ENCODE peak calls at places on chromosomes 12 and 14, in seven cellular contexts. L, O, A, X, G, Z and U are unnamed samples.

GRCh38 chr12:30806989-30807694 is 52.4 kb upstream of the CAPRIN2 start:
- DNase-seq in L (peak), O (peak), G (peak), X (no peak), Z (no peak), A (no peak), U (peak)

GRCh38 chr12:94426049-94426448 is 33.6 kb downstream of the CEP83 start:
- DNase-seq in L (no peak), G (no peak), A (no peak), X (no peak), Z (no peak), O (no peak), U (no peak)

GRCh38 chr14:21309238-21309636 is 29.4 kb downstream of the RPGRIP1 start:
- DNase-seq in G (no peak), Z (no peak), A (no peak), O (no peak), L (no peak), X (no peak), U (no peak)

GRCh38 chr14:103684871-103685270 is 30.4 kb downstream of the XRCC3 start:
- DNase-seq in A (no peak), O (no peak), X (no peak), Z (no peak), L (no peak), G (no peak), U (no peak)

GRCh38 chr14:33781267-33781666 is 169.6 kb downstream of the EGLN3 start:
- DNase-seq in A (no peak), L (no peak), G (no peak), Z (no peak), O (no peak), X (no peak), U (no peak)

GRCh38 chr12:49892084-49892731 is 11.5 kb downstream of the FAIM2 start:
- DNase-seq in O (no peak), Z (no peak), G (no peak), A (no peak), X (no peak), L (no peak), U (no peak)

GRCh38 chr14:96090441-96091148 is 51.4 kb downstream of the C14orf132 start:
- DNase-seq in Z (no peak), G (peak), L (no peak), X (peak), A (no peak), O (no peak), U (no peak)

GRCh38 chr12:129610601-129611120 is 293.2 kb downstream of the TMEM132D start:
- DNase-seq in O (no peak), L (no peak), Z (no peak), X (no peak), A (no peak), G (no peak), U (no peak)

GRCh38 chr12:39920647-39921046 is 185.2 kb downstream of the SLC2A13 start:
- DNase-seq in G (no peak), A (no peak), L (no peak), O (no peak), Z (no peak), X (no peak), U (no peak)

GRCh38 chr12:89349814-89350213 is 2.5 kb downstream of the DUSP6 start:
- DNase-seq in X (no peak), L (peak), O (no peak), Z (no peak), G (no peak), A (no peak), U (no peak)

GRCh38 chr14:21874167-21874566 is 200.5 kb upstream of the OR4E1 start:
- DNase-seq in A (no peak), O (no peak), L (no peak), G (no peak), Z (no peak), X (no peak), U (peak)

GRCh38 chr14:93959239-93960107 is 16.9 kb downstream of the ASB2 start:
- DNase-seq in Z (peak), G (no peak), L (peak), X (no peak), A (peak), O (peak), U (no peak)

GRCh38 chr14:100536141-100536540 is 51.1 kb downstream of the BEGAIN start:
- DNase-seq in X (peak), O (no peak), L (no peak), Z (peak), G (no peak), A (no peak), U (no peak)

GRCh38 chr14:86038401-86038985 is 508.5 kb downstream of the FLRT2 start:
- DNase-seq in A (peak), X (no peak), O (peak), G (no peak), L (peak), Z (peak), U (peak)

GRCh38 chr14:99333214-99333613 is 61.2 kb upstream of the BCL11B start:
- DNase-seq in X (no peak), Z (no peak), L (no peak), G (no peak), O (no peak), A (no peak), U (no peak)

GRCh38 chr14:32524609-32525391 is 195.7 kb downstream of the AKAP6 start:
- DNase-seq in X (no peak), Z (no peak), A (no peak), G (no peak), O (no peak), L (no peak), U (no peak)

GRCh38 chr12:41142376-41142775 is 45.7 kb upstream of the PDZRN4 start:
- DNase-seq in L (no peak), X (no peak), Z (no peak), G (no peak), A (no peak), O (no peak), U (no peak)

GRCh38 chr12:95412826-95413311 is 61.1 kb upstream of the METAP2 start:
- DNase-seq in O (no peak), Z (no peak), G (peak), L (peak), X (no peak), A (no peak), U (no peak)

GRCh38 chr12:115964214-115964613 is 313.3 kb downstream of the MED13L start:
- DNase-seq in Z (no peak), G (no peak), L (no peak), X (no peak), A (no peak), O (no peak), U (no peak)

GRCh38 chr14:23638414-23639047 is 2.4 kb downstream of the DHRS2 start:
- DNase-seq in G (no peak), Z (no peak), X (no peak), A (no peak), L (peak), O (no peak), U (no peak)

GRCh38 chr14:90419200-90419599 is 22.4 kb downstream of the CALM1 start:
- DNase-seq in L (peak), O (no peak), G (peak), X (peak), Z (no peak), A (peak), U (no peak)

GRCh38 chr12:59678759-59679411 is 83.1 kb downstream of the SLC16A7 start:
- DNase-seq in G (no peak), L (no peak), X (peak), O (no peak), Z (no peak), A (no peak), U (no peak)

GRCh38 chr14:103729496-103730448 is 14.2 kb downstream of the ZFYVE21 start:
- DNase-seq in O (no peak), L (no peak), Z (peak), G (no peak), A (no peak), X (no peak), U (peak)

GRCh38 chr14:87014854-87015253 is 978.1 kb downstream of the GALC start:
- DNase-seq in Z (no peak), O (no peak), X (no peak), A (no peak), L (no peak), G (no peak), U (no peak)

GRCh38 chr12:120687570-120688289 is 781 bp downstream of the MLEC start:
- DNase-seq in L (no peak), A (no peak), G (no peak), O (peak), X (no peak), Z (peak), U (no peak)

GRCh38 chr12:90978117-90978770 is 23.3 kb upstream of the CCER1 start:
- DNase-seq in Z (no peak), L (peak), X (no peak), A (peak), G (peak), O (peak), U (no peak)

GRCh38 chr12:114229150-114229549 is 176.8 kb downstream of the TBX5 start:
- DNase-seq in L (no peak), Z (no peak), A (no peak), O (no peak), G (no peak), X (no peak), U (no peak)

GRCh38 chr12:53225635-53226424 is 6.2 kb downstream of the RARG start:
- DNase-seq in G (no peak), L (peak), O (no peak), X (no peak), A (no peak), Z (peak), U (no peak)

GRCh38 chr14:94598816-94599655 is 13.2 kb upstream of the SERPINA3 start:
- DNase-seq in A (peak), G (peak), O (no peak), X (peak), L (peak), Z (no peak), U (no peak)

GRCh38 chr12:109545826-109546225 is 27.5 kb downstream of the MMAB start:
- DNase-seq in O (no peak), L (peak), G (no peak), A (no peak), Z (no peak), X (no peak), U (no peak)

GRCh38 chr12:40104461-40105264 is 1.2 kb downstream of the SLC2A13 start:
- DNase-seq in Z (no peak), O (peak), A (peak), L (peak), X (peak), G (no peak), U (no peak)

GRCh38 chr12:82359115-82359478 is 768 bp downstream of the METTL25 start:
- DNase-seq in G (no peak), L (no peak), O (peak), X (no peak), Z (no peak), A (no peak), U (no peak)

GRCh38 chr12:101962486-101962885 is 85.1 kb downstream of the DRAM1 start:
- DNase-seq in Z (no peak), X (no peak), A (no peak), L (peak), G (no peak), O (no peak), U (no peak)

GRCh38 chr14:56490379-56490778 is 89.2 kb upstream of the TMEM260 start:
- DNase-seq in L (peak), X (no peak), G (no peak), A (no peak), Z (no peak), O (peak), U (peak)

GRCh38 chr12:52359511-52360103 is 7.7 kb downstream of the KRT85 start:
- DNase-seq in Z (no peak), O (no peak), L (no peak), X (no peak), G (no peak), A (no peak), U (no peak)

GRCh38 chr14:54727929-54728328 is 161.0 kb downstream of the SAMD4A start:
- DNase-seq in G (no peak), O (no peak), X (no peak), Z (no peak), L (no peak), A (no peak), U (no peak)

GRCh38 chr14:54725998-54726397 is 159.1 kb downstream of the SAMD4A start:
- DNase-seq in O (no peak), Z (no peak), G (no peak), A (no peak), L (no peak), X (no peak), U (no peak)

GRCh38 chr14:54735424-54735823 is 167.2 kb downstream of the GCH1 start:
- DNase-seq in Z (no peak), X (no peak), L (no peak), G (no peak), O (no peak), A (no peak), U (no peak)

GRCh38 chr14:54728700-54729527 is 162.0 kb downstream of the SAMD4A start:
- DNase-seq in A (no peak), L (no peak), X (no peak), O (no peak), Z (no peak), G (peak), U (no peak)

GRCh38 chr14:54730156-54730961 is 163.4 kb downstream of the SAMD4A start:
- DNase-seq in X (no peak), A (no peak), G (peak), L (no peak), O (peak), Z (no peak), U (no peak)
- H3K4me3 ChIP-seq in X (peak), A (no peak), G (peak), L (no peak), O (no peak), Z (no peak), U (no peak)

DNA sequence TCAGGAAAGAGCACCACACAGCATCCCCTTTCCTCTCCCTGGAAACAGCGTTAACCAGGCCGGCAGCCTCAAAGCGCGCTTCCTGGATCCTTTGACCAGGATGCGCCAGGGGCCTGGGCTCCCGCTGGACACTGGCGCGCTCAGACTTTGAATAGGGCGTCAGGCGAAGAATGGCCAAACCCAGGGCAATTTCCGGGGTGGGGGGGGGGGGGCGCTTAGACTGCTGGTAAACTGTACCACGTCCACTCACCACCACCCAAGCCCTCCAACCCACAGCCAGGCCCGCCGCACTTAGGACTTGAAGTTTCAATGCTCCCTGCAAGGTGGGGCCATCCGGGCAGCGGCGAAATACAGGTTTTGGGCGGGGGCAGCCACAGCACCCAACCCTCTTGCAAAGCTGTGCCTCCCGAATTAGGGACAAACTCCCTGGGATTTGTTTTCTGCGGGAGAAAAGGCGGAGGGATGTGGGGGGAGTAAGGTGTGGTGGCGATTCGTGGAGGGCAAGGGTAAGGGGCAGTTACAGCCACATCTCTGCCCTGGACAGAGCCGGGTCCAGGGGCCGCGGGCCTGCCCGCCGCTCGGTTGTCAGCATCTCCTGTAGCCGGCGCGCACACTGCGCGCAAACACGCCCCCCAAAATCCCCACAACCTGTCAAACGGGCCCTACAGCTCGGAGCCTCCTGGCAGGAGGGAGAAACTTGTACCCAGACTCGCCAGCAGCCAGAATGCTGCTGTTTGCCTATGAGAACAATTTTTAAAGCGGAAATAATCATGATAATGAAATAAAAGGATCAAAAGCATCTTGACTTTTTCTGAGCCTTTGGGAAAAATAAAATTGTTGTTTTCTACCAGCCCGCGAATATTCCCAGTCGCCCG is 958 bp downstream of the RTN1 start:
- DNase-seq in G (no peak), L (no peak), O (no peak), A (no peak), X (no peak), Z (peak), U (no peak)
- H3K4me3 ChIP-seq in G (peak), L (no peak), O (no peak), A (peak), X (peak), Z (peak), U (no peak)

GRCh38 chr12:130716918-130717306 is 813 bp upstream of the RIMBP2 start:
- DNase-seq in O (peak), A (no peak), G (no peak), Z (no peak), X (no peak), L (no peak), U (no peak)
- H3K4me3 ChIP-seq in O (no peak), A (no peak), G (peak), Z (no peak), X (no peak), L (no peak), U (peak)

GRCh38 chr14:102293784-102294183 is 11.2 kb downstream of the MOK start:
- DNase-seq in L (peak), G (no peak), Z (no peak), A (no peak), O (no peak), X (no peak), U (no peak)

GRCh38 chr14:102297436-102298170 is 7.4 kb downstream of the MOK start:
- DNase-seq in A (no peak), L (no peak), O (no peak), Z (no peak), X (no peak), G (no peak), U (no peak)

GRCh38 chr14:102292446-102292845 is 12.5 kb downstream of the MOK start:
- DNase-seq in O (no peak), X (no peak), G (no peak), Z (no peak), L (no peak), A (no peak), U (no peak)

GRCh38 chr14:102295301-102295700 is 9.7 kb downstream of the MOK start:
- DNase-seq in L (no peak), A (peak), X (no peak), G (no peak), O (no peak), Z (no peak), U (no peak)
- H3K4me3 ChIP-seq in L (no peak), A (no peak), X (no peak), G (no peak), O (no peak), Z (no peak), U (no peak)

GRCh38 chr12:124465473-124465872 is 101.9 kb downstream of the NCOR2 start:
- DNase-seq in G (no peak), A (no peak), L (no peak), Z (no peak), X (no peak), O (no peak), U (no peak)
- H3K4me3 ChIP-seq in G (no peak), A (no peak), L (no peak), Z (peak), X (no peak), O (peak), U (peak)

DNA sequence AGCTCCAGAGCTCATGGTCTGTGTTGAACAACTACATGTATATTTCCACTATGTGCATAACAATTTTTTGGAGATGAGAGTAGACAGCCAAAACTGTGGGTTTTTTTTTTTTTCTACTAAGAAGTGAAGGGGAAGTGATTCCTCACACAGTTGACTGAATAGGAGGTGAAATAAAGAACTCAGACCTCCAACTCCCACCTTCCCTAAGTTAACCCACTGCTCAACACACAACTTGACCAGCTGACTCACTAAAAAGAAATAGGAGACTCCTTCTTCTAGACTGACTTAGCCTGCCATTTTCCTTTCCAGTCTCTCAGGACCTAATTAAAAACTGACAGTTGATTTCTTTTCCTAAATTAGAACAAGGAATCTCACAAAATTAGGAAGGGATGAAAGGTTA is 1.7 kb downstream of the M6PR start:
- DNase-seq in X (no peak), O (peak), G (no peak), Z (no peak), A (no peak), L (no peak), U (no peak)
- H3K4me3 ChIP-seq in X (peak), O (peak), G (no peak), Z (peak), A (peak), L (no peak), U (no peak)

DNA sequence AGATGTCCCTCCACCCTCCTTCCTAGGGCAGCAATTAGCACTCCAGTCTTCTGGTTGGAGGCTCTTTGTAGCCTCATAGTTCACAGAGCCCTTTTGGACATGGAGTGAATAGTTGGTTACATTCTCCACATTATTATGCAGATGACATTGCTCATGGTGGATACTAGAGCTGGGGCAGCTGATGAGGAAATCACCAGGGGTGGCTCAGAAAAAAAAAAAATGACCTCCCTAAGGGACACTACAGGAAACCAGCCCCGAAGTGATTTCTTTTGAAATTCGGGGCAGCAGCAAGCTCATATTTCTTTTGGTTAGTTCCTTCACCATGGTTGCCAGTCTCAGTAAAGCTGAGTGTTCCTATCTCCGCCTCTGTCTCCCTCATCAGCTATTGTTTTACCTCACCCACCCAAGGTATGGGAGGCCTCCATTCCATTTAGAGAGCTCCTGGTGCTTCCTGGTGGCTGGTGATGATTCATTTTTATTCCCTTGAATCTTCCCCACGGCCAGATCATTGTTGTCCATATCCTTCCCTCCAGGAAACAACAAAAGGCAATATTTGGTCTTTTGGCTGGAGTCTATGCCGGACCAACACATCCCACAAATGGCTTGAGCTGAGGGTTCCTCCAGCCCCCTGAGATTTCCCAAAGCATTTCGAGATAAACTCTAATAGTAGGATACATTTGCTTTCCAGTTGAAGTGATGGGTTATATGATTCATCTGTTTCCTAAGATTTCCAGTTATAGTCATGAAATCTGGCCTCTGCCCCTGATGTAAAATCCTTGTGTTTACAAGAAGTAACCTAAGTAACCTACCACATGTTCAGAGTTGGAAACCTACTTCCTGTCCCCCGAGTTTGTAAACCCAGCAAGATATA is 56.2 kb upstream of the NID2 start:
- DNase-seq in G (peak), X (no peak), L (peak), A (peak), Z (no peak), O (no peak), U (peak)
- H3K4me3 ChIP-seq in G (no peak), X (no peak), L (no peak), A (no peak), Z (no peak), O (no peak), U (no peak)

DNA sequence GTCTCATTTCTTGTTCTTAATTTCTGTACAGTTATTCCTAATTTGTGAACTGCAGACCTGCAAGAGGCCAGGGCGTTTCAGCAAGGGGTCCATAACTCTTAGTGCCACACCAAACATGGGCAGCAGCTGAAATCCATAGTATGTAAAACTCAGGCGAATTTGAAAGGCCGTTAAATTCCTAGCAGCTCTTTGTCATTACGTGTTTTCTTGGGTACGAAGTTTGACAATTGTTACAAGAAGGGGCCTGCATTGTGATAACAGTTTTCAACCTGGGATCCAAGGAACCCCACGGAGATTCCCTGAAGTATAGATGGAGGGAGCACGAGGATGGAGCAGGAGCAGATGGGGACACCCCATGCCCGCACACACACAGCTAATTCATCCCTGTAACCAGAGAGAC is 288.0 kb downstream of the ZFP36L1 start:
- DNase-seq in X (no peak), L (no peak), O (no peak), A (no peak), Z (no peak), G (no peak), U (no peak)
- H3K4me3 ChIP-seq in X (no peak), L (no peak), O (no peak), A (no peak), Z (no peak), G (no peak), U (no peak)